ENCODE peak calls at places on chromosomes 3 and 15, in five cellular contexts. One of them, this sample, is unnamed.

GRCh38 chr3:161070252-161070930 is 34.8 kb downstream of the B3GALNT1 start:
- DNase-seq in astrocyte: no peak
- DNase-seq in GM12878: no peak
- DNase-seq in mesendoderm: no peak
- DNase-seq in OCI-LY7: no peak
- DNase-seq in this sample: no peak

GRCh38 chr15:60208708-60209107 is 189.1 kb downstream of the ANXA2 start:
- DNase-seq in astrocyte: no peak
- DNase-seq in GM12878: no peak
- DNase-seq in mesendoderm: no peak
- DNase-seq in OCI-LY7: no peak
- DNase-seq in this sample: peak; percentile 9

GRCh38 chr3:141663993-141664392 is 74.1 kb upstream of the RNF7 start:
- DNase-seq in astrocyte: no peak
- DNase-seq in GM12878: no peak
- DNase-seq in mesendoderm: peak; percentile 42
- DNase-seq in OCI-LY7: no peak
- DNase-seq in this sample: peak; percentile 63

GRCh38 chr3:113496924-113497323 is 18.0 kb downstream of the SPICE1 start:
- DNase-seq in astrocyte: no peak
- DNase-seq in GM12878: no peak
- DNase-seq in mesendoderm: no peak
- DNase-seq in OCI-LY7: no peak
- DNase-seq in this sample: peak; percentile 33

GRCh38 chr3:183907911-183908331 is 23.2 kb upstream of the PARL start:
- DNase-seq in astrocyte: no peak
- DNase-seq in GM12878: no peak
- DNase-seq in mesendoderm: no peak
- DNase-seq in OCI-LY7: no peak
- DNase-seq in this sample: no peak

GRCh38 chr3:197482001-197482400 is 73.8 kb downstream of the BDH1 start:
- DNase-seq in astrocyte: peak; percentile 74
- DNase-seq in GM12878: no peak
- DNase-seq in mesendoderm: peak; percentile 59
- DNase-seq in OCI-LY7: no peak
- DNase-seq in this sample: peak; percentile 64

GRCh38 chr3:157650191-157650590 is 147.0 kb upstream of the VEPH1 start:
- DNase-seq in astrocyte: no peak
- DNase-seq in GM12878: no peak
- DNase-seq in mesendoderm: no peak
- DNase-seq in OCI-LY7: no peak
- DNase-seq in this sample: no peak

GRCh38 chr3:155086041-155086440 is 5.9 kb downstream of the MME start:
- DNase-seq in astrocyte: no peak
- DNase-seq in GM12878: no peak
- DNase-seq in mesendoderm: no peak
- DNase-seq in OCI-LY7: no peak
- DNase-seq in this sample: peak; percentile 34

GRCh38 chr3:62415312-62415791 is 42.0 kb upstream of the FEZF2 start:
- DNase-seq in astrocyte: no peak
- DNase-seq in GM12878: no peak
- DNase-seq in mesendoderm: peak; percentile 78
- DNase-seq in OCI-LY7: no peak
- DNase-seq in this sample: no peak

GRCh38 chr15:57720861-57721260 is 14.3 kb downstream of the POLR2M start:
- DNase-seq in astrocyte: peak; percentile 64
- DNase-seq in GM12878: no peak
- DNase-seq in mesendoderm: no peak
- DNase-seq in OCI-LY7: no peak
- DNase-seq in this sample: peak; percentile 32

GRCh38 chr15:56337084-56337725 is 28.0 kb upstream of the TEX9 start:
- DNase-seq in astrocyte: no peak
- DNase-seq in GM12878: no peak
- DNase-seq in mesendoderm: no peak
- DNase-seq in OCI-LY7: no peak
- DNase-seq in this sample: no peak

GRCh38 chr15:56468271-56468912 is 3.5 kb upstream of the MNS1 start:
- DNase-seq in astrocyte: no peak
- DNase-seq in GM12878: peak; percentile 33
- DNase-seq in mesendoderm: peak; percentile 23
- DNase-seq in OCI-LY7: peak; percentile 20
- DNase-seq in this sample: peak; percentile 42

GRCh38 chr3:128354788-128355548 is 111.7 kb downstream of the DNAJB8 start:
- DNase-seq in astrocyte: no peak
- DNase-seq in GM12878: no peak
- DNase-seq in mesendoderm: no peak
- DNase-seq in OCI-LY7: no peak
- DNase-seq in this sample: no peak

GRCh38 chr3:168116279-168116678 is 20.6 kb upstream of the GOLIM4 start:
- DNase-seq in astrocyte: peak; percentile 93
- DNase-seq in GM12878: no peak
- DNase-seq in mesendoderm: no peak
- DNase-seq in OCI-LY7: no peak
- DNase-seq in this sample: peak; percentile 88

GRCh38 chr15:40929730-40930429 is 740 bp downstream of the DLL4 start:
- DNase-seq in astrocyte: peak; percentile 53
- DNase-seq in GM12878: no peak
- DNase-seq in mesendoderm: no peak
- DNase-seq in OCI-LY7: no peak
- DNase-seq in this sample: peak; percentile 73

GRCh38 chr3:184710870-184711365 is 946 bp downstream of the MAGEF1 start:
- DNase-seq in astrocyte: peak; percentile 15
- DNase-seq in GM12878: peak; percentile 25
- DNase-seq in mesendoderm: no peak
- DNase-seq in OCI-LY7: peak; percentile 74
- DNase-seq in this sample: peak; percentile 58

GRCh38 chr15:52615302-52615701 is 46.5 kb upstream of the ARPP19 start:
- DNase-seq in astrocyte: no peak
- DNase-seq in GM12878: no peak
- DNase-seq in mesendoderm: no peak
- DNase-seq in OCI-LY7: no peak
- DNase-seq in this sample: no peak

GRCh38 chr3:79002465-79003372 is 765.1 kb downstream of the ROBO1 start:
- DNase-seq in astrocyte: no peak
- DNase-seq in GM12878: no peak
- DNase-seq in mesendoderm: peak; percentile 39
- DNase-seq in OCI-LY7: no peak
- DNase-seq in this sample: no peak

GRCh38 chr15:29675791-29676301 is 146.4 kb downstream of the TJP1 start:
- DNase-seq in astrocyte: no peak
- DNase-seq in GM12878: no peak
- DNase-seq in mesendoderm: peak; percentile 48
- DNase-seq in OCI-LY7: peak; percentile 20
- DNase-seq in this sample: no peak

GRCh38 chr3:186099178-186099577 is 9.7 kb downstream of the ETV5 start:
- DNase-seq in astrocyte: peak; percentile 55
- DNase-seq in GM12878: no peak
- DNase-seq in mesendoderm: no peak
- DNase-seq in OCI-LY7: no peak
- DNase-seq in this sample: peak; percentile 79

GRCh38 chr15:42499888-42500609 is 4.6 kb downstream of the SNAP23 start:
- DNase-seq in astrocyte: no peak
- DNase-seq in GM12878: no peak
- DNase-seq in mesendoderm: no peak
- DNase-seq in OCI-LY7: no peak
- DNase-seq in this sample: no peak

GRCh38 chr3:107263269-107264021 is 113.8 kb upstream of the CCDC54 start:
- DNase-seq in astrocyte: no peak
- DNase-seq in GM12878: no peak
- DNase-seq in mesendoderm: peak; percentile 16
- DNase-seq in OCI-LY7: no peak
- DNase-seq in this sample: no peak

GRCh38 chr3:12393894-12394293 is 90.4 kb upstream of the TSEN2 start:
- DNase-seq in astrocyte: peak; percentile 42
- DNase-seq in GM12878: no peak
- DNase-seq in mesendoderm: no peak
- DNase-seq in OCI-LY7: no peak
- DNase-seq in this sample: peak; percentile 88

GRCh38 chr3:89955141-89955540 is 847.7 kb downstream of the EPHA3 start:
- DNase-seq in astrocyte: no peak
- DNase-seq in GM12878: no peak
- DNase-seq in mesendoderm: peak; percentile 14
- DNase-seq in OCI-LY7: no peak
- DNase-seq in this sample: no peak

GRCh38 chr3:134242649-134243637 is 7.7 kb downstream of the RYK start:
- DNase-seq in astrocyte: peak; percentile 89
- DNase-seq in GM12878: no peak
- DNase-seq in mesendoderm: peak; percentile 69
- DNase-seq in OCI-LY7: no peak
- DNase-seq in this sample: peak; percentile 95

DNA sequence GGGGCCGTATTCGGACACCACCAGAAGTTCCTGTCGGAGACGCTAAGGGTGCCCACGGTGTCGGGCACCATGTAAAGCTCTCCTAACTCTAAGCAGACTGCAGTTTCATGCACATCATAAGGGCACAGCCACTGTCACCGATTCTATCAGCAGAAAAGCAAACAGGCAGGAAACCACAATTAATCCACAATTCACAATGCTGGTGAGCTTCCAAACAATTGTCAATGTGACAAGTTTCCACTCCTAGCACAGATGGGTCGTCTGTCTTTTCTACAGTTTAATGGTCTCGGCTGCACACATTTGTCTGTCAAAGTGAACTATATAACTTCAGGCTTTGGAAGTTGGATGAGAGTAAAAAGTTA is 8.8 kb upstream of the OCA2 start:
- DNase-seq in astrocyte: no peak
- DNase-seq in GM12878: no peak
- DNase-seq in mesendoderm: no peak
- DNase-seq in OCI-LY7: no peak
- DNase-seq in this sample: no peak
- H3K27ac ChIP-seq in astrocyte: no peak overlapping the region
- H3K27ac ChIP-seq in GM12878: no peak overlapping the region
- H3K27ac ChIP-seq in mesendoderm: no peak overlapping the region
- H3K27ac ChIP-seq in OCI-LY7: no peak overlapping the region
- H3K27ac ChIP-seq in this sample: no peak overlapping the region

GRCh38 chr15:93278006-93278405 is 189.0 kb upstream of the RGMA start:
- DNase-seq in astrocyte: no peak
- DNase-seq in GM12878: no peak
- DNase-seq in mesendoderm: no peak
- DNase-seq in OCI-LY7: no peak
- DNase-seq in this sample: no peak
- H3K4me3 ChIP-seq in astrocyte: no peak overlapping the region
- H3K4me3 ChIP-seq in GM12878: no peak overlapping the region
- H3K4me3 ChIP-seq in mesendoderm: no peak overlapping the region
- H3K4me3 ChIP-seq in OCI-LY7: no peak overlapping the region
- H3K4me3 ChIP-seq in this sample: no peak overlapping the region

DNA sequence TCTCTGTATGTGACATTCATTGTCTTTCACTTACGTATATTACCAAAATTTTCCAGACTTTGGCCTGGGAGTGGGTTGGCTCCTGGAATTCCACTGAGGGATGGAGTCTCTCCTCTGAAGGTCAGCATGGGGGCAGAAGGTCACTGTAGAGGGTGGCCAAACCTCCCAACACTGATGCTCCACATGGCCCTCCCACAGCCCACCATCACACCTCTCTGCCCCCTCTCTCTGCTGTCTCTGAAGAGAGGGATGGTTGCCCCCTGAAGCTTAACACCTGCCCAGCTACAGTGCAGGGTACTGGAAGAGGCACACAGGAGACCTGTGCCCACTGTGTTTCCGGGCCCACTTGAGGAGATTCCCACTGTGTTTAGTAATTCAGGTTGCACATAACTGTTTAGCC is 52.2 kb downstream of the CMTM6 start:
- DNase-seq in astrocyte: no peak
- DNase-seq in GM12878: no peak
- DNase-seq in mesendoderm: no peak
- DNase-seq in OCI-LY7: no peak
- DNase-seq in this sample: no peak
- H3K79me2 ChIP-seq in astrocyte: no peaks in the 10 kb centered on the region
- H3K79me2 ChIP-seq in GM12878: no peaks in the 10 kb centered on the region
- H3K79me2 ChIP-seq in mesendoderm: no peaks in the 10 kb centered on the region
- H3K79me2 ChIP-seq in OCI-LY7: no peaks in the 10 kb centered on the region
- H3K79me2 ChIP-seq in this sample: no peaks in the 10 kb centered on the region

GRCh38 chr15:89666147-89666857 is 11.0 kb upstream of the KIF7 start:
- DNase-seq in astrocyte: no peak
- DNase-seq in GM12878: no peak
- DNase-seq in mesendoderm: no peak
- DNase-seq in OCI-LY7: no peak
- DNase-seq in this sample: no peak
- H3K27ac ChIP-seq in astrocyte: no peak overlapping the region
- H3K27ac ChIP-seq in GM12878: no peak overlapping the region
- H3K27ac ChIP-seq in mesendoderm: no peak overlapping the region
- H3K27ac ChIP-seq in OCI-LY7: no peak overlapping the region
- H3K27ac ChIP-seq in this sample: peak overlapping the region; percentile 47

GRCh38 chr3:181720281-181720680 is 8.6 kb downstream of the SOX2 start:
- DNase-seq in astrocyte: peak; percentile 64
- DNase-seq in GM12878: no peak
- DNase-seq in mesendoderm: no peak
- DNase-seq in OCI-LY7: no peak
- DNase-seq in this sample: no peak

GRCh38 chr3:181721369-181721768 is 9.6 kb downstream of the SOX2 start:
- DNase-seq in astrocyte: no peak
- DNase-seq in GM12878: no peak
- DNase-seq in mesendoderm: no peak
- DNase-seq in OCI-LY7: no peak
- DNase-seq in this sample: no peak

GRCh38 chr3:181723064-181723463 is 11.3 kb downstream of the SOX2 start:
- DNase-seq in astrocyte: no peak
- DNase-seq in GM12878: no peak
- DNase-seq in mesendoderm: no peak
- DNase-seq in OCI-LY7: no peak
- DNase-seq in this sample: no peak

GRCh38 chr3:181723568-181724431 is 12.1 kb downstream of the SOX2 start:
- DNase-seq in astrocyte: no peak
- DNase-seq in GM12878: no peak
- DNase-seq in mesendoderm: no peak
- DNase-seq in OCI-LY7: no peak
- DNase-seq in this sample: no peak

DNA sequence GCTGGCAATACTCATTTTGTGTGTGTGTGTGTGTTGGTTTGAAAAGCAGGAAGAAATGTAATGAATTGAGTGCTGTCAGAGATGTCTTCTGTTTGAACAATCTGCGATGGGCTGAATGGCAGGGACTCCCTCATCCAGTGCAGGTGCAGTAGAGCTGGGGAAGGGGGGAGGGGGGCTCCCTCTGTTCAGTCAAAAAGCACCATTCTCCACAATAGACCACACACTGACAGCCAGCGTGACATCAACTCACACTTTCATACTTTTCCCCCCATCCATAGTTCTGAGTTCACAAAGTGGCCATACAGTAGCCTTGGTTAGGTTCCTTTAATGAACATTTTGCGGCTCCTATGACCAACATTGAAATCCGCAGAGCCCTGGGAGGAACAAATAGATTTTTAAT is 10.4 kb downstream of the SOX2 start:
- DNase-seq in astrocyte: no peak
- DNase-seq in GM12878: no peak
- DNase-seq in mesendoderm: no peak
- DNase-seq in OCI-LY7: peak; percentile 27
- DNase-seq in this sample: no peak
- H3K4me3 ChIP-seq in astrocyte: no peak overlapping the region
- H3K4me3 ChIP-seq in GM12878: no peak overlapping the region
- H3K4me3 ChIP-seq in mesendoderm: no peak overlapping the region
- H3K4me3 ChIP-seq in OCI-LY7: no peak overlapping the region
- H3K4me3 ChIP-seq in this sample: no peak overlapping the region

This sample was measured in GM23248.